ENCODE peak calls at places on chromosomes 12 and 14, in ten cellular contexts. M is heart left ventricle; O is Right ventricle myocardium inferior; L is coronary artery; H is activated naive CD4-positive, alpha-beta T cell treated with anti-CD3 and anti-CD28 coated beads, Interleukin-2, amount 50 U/mL, for 72 hours; F is HS-5; P is SW 1271; S is cardiac fibroblast; C is AG09319; G is HFF-Myc. N is an unnamed sample.

GRCh38 chr14:50082784-50083466 is 33.4 kb downstream of the VCPKMT start:
- DNase-seq in M (no peak), O (no peak), L (no peak), H (peak), F (no peak), P (no peak), S (no peak), C (no peak), G (no peak), N (no peak)

GRCh38 chr12:117967512-117967911 is 1.3 kb downstream of the KSR2 start:
- DNase-seq in M (no peak), O (no peak), L (no peak), H (no peak), F (no peak), P (no peak), S (no peak), C (no peak), G (no peak), N (no peak)

GRCh38 chr14:42469637-42470426 is 863.2 kb downstream of the LRFN5 start:
- DNase-seq in M (no peak), O (no peak), L (no peak), H (no peak), F (peak), P (no peak), S (no peak), C (no peak), G (no peak), N (no peak)

GRCh38 chr12:106583578-106584103 is 837 bp downstream of the RFX4 start:
- DNase-seq in M (no peak), O (no peak), L (no peak), H (no peak), F (no peak), P (no peak), S (peak), C (no peak), G (no peak), N (no peak)

GRCh38 chr12:122350444-122350843 is 72.0 kb downstream of the CLIP1 start:
- DNase-seq in M (peak), O (peak), L (no peak), H (no peak), F (no peak), P (no peak), S (peak), C (peak), G (no peak), N (no peak)

GRCh38 chr12:38811814-38812356 is 93.5 kb downstream of the CPNE8 start:
- DNase-seq in M (no peak), O (no peak), L (no peak), H (no peak), F (no peak), P (no peak), S (no peak), C (no peak), G (no peak), N (no peak)

GRCh38 chr12:96831346-96831745 is 75.7 kb upstream of the NEDD1 start:
- DNase-seq in M (no peak), O (no peak), L (no peak), H (no peak), F (no peak), P (no peak), S (no peak), C (no peak), G (no peak), N (no peak)

GRCh38 chr12:131896080-131896810 is 1.8 kb downstream of the ULK1 start:
- DNase-seq in M (peak), O (peak), L (peak), H (peak), F (peak), P (peak), S (peak), C (peak), G (peak), N (no peak)

GRCh38 chr14:55845963-55846851 is 266.2 kb downstream of the KTN1 start:
- DNase-seq in M (no peak), O (no peak), L (no peak), H (no peak), F (no peak), P (no peak), S (no peak), C (no peak), G (no peak), N (no peak)

GRCh38 chr12:39752482-39753147 is 133.0 kb upstream of the ABCD2 start:
- DNase-seq in M (no peak), O (no peak), L (no peak), H (no peak), F (no peak), P (no peak), S (no peak), C (no peak), G (no peak), N (no peak)

GRCh38 chr14:74571901-74572828 is 39.9 kb downstream of the LTBP2 start:
- DNase-seq in M (peak), O (no peak), L (no peak), H (no peak), F (peak), P (peak), S (peak), C (peak), G (peak), N (no peak)

GRCh38 chr12:132700212-132700913 is 10.3 kb upstream of the PGAM5 start:
- DNase-seq in M (no peak), O (no peak), L (no peak), H (no peak), F (no peak), P (no peak), S (peak), C (no peak), G (peak), N (no peak)

GRCh38 chr12:75818863-75819262 is 212.7 kb downstream of the PHLDA1 start:
- DNase-seq in M (no peak), O (no peak), L (no peak), H (no peak), F (no peak), P (no peak), S (no peak), C (no peak), G (no peak), N (no peak)

GRCh38 chr12:108516511-108517275 is 1.6 kb downstream of the FICD start:
- DNase-seq in M (no peak), O (no peak), L (no peak), H (no peak), F (no peak), P (peak), S (no peak), C (no peak), G (no peak), N (no peak)